ENCODE peak calls at places on chromosomes 7 and 10, in eight cellular contexts. J is NB4, O is RWPE1, Q is fibroblast of mammary gland, G is HuH-7.5, W is NCI-H2029, M is LHCN-M2, U is cardiac muscle cell. E is an unnamed sample.

GRCh38 chr7:140062118-140062527 is 628 bp downstream of the PARP12 start:
- DNase-seq in J (peak; percentile 67), O (no peak), Q (no peak), G (no peak), W (peak; percentile 40), M (no peak), U (peak; percentile 9), E (no peak)

GRCh38 chr10:27747096-27747451 is 1.5 kb upstream of the MKX start:
- DNase-seq in J (no peak), O (no peak), Q (no peak), G (no peak), W (no peak), M (no peak), U (no peak), E (no peak)

GRCh38 chr7:101373812-101374612 is 11.3 kb downstream of the COL26A1 start:
- DNase-seq in J (no peak), O (no peak), Q (no peak), G (no peak), W (no peak), M (no peak), U (no peak), E (peak; percentile 25)

GRCh38 chr7:151408839-151409554 is 841 bp downstream of the WDR86 start:
- DNase-seq in J (peak; percentile 57), O (no peak), Q (peak; percentile 15), G (no peak), W (peak; percentile 47), M (no peak), U (peak; percentile 80), E (no peak)

GRCh38 chr7:50807026-50807730 is 24.5 kb upstream of the GRB10 start:
- DNase-seq in J (no peak), O (no peak), Q (no peak), G (no peak), W (no peak), M (peak; percentile 70), U (no peak), E (no peak)

GRCh38 chr7:131302876-131303707 is 24.6 kb upstream of the MKLN1 start:
- DNase-seq in J (no peak), O (peak; percentile 35), Q (peak; percentile 37), G (no peak), W (peak; percentile 37), M (no peak), U (peak; percentile 29), E (no peak)

GRCh38 chr7:116954443-116954838 is 1.1 kb downstream of the ST7 start:
- DNase-seq in J (no peak), O (no peak), Q (no peak), G (no peak), W (no peak), M (no peak), U (no peak), E (no peak)

GRCh38 chr10:103547391-103547946 is 54.0 kb downstream of the NEURL1 start:
- DNase-seq in J (no peak), O (no peak), Q (no peak), G (no peak), W (no peak), M (no peak), U (no peak), E (no peak)

GRCh38 chr7:90626011-90626410 is 29.9 kb downstream of the CDK14 start:
- DNase-seq in J (no peak), O (peak; percentile 23), Q (peak; percentile 51), G (no peak), W (no peak), M (peak; percentile 61), U (peak; percentile 76), E (peak; percentile 36)

GRCh38 chr10:2529945-2530344 is 537.4 kb upstream of the PFKP start:
- DNase-seq in J (no peak), O (no peak), Q (no peak), G (no peak), W (no peak), M (no peak), U (no peak), E (no peak)

GRCh38 chr7:90172121-90172520 is 17.9 kb downstream of the STEAP1 start:
- DNase-seq in J (no peak), O (no peak), Q (no peak), G (no peak), W (no peak), M (no peak), U (no peak), E (no peak)

GRCh38 chr10:98486421-98486820 is 39.7 kb upstream of the HPS1 start:
- DNase-seq in J (no peak), O (no peak), Q (peak; percentile 87), G (no peak), W (no peak), M (peak; percentile 35), U (peak; percentile 43), E (peak; percentile 87)

GRCh38 chr10:91540714-91541113 is 92.2 kb downstream of the PPP1R3C start:
- DNase-seq in J (no peak), O (no peak), Q (peak; percentile 76), G (no peak), W (no peak), M (peak; percentile 47), U (peak; percentile 62), E (peak; percentile 61)

GRCh38 chr7:43905209-43905946 is 1.0 kb downstream of the URGCP start:
- DNase-seq in J (no peak), O (peak; percentile 76), Q (peak; percentile 52), G (peak; percentile 80), W (no peak), M (peak; percentile 49), U (no peak), E (peak; percentile 62)

GRCh38 chr10:93445097-93445960 is 36.8 kb downstream of the MYOF start:
- DNase-seq in J (no peak), O (peak; percentile 97), Q (peak; percentile 93), G (peak; percentile 73), W (peak; percentile 92), M (peak; percentile 99), U (peak; percentile 99), E (peak; percentile 95)

GRCh38 chr7:77433901-77434300 is 17.8 kb upstream of the GSAP start:
- DNase-seq in J (no peak), O (no peak), Q (no peak), G (no peak), W (no peak), M (no peak), U (no peak), E (no peak)

GRCh38 chr7:140581411-140581810 is 59.2 kb downstream of the DENND2A start:
- DNase-seq in J (no peak), O (no peak), Q (no peak), G (no peak), W (no peak), M (no peak), U (no peak), E (no peak)

GRCh38 chr10:85613391-85613790 is 753.2 kb downstream of the GRID1 start:
- DNase-seq in J (no peak), O (no peak), Q (no peak), G (no peak), W (no peak), M (no peak), U (no peak), E (no peak)

GRCh38 chr7:2990949-2991470 is 52.7 kb downstream of the CARD11 start:
- DNase-seq in J (no peak), O (no peak), Q (no peak), G (no peak), W (no peak), M (no peak), U (no peak), E (no peak)

GRCh38 chr10:1595242-1595600 is 142.1 kb downstream of the ADARB2 start:
- DNase-seq in J (no peak), O (no peak), Q (no peak), G (no peak), W (no peak), M (no peak), U (no peak), E (no peak)

GRCh38 chr10:73956476-73957338 is 41.2 kb upstream of the VCL start:
- DNase-seq in J (peak; percentile 92), O (no peak), Q (no peak), G (no peak), W (no peak), M (peak; percentile 80), U (peak; percentile 53), E (no peak)

GRCh38 chr7:74429153-74429747 is 24.5 kb upstream of the GTF2IRD1 start:
- DNase-seq in J (peak; percentile 72), O (no peak), Q (peak; percentile 43), G (no peak), W (no peak), M (peak; percentile 75), U (peak; percentile 83), E (peak; percentile 60)

GRCh38 chr7:153943428-153944370 is 108.5 kb upstream of the DPP6 start:
- DNase-seq in J (no peak), O (no peak), Q (no peak), G (no peak), W (no peak), M (no peak), U (no peak), E (no peak)

GRCh38 chr10:27884185-27884630 is 114.7 kb downstream of the ODAD2 start:
- DNase-seq in J (no peak), O (no peak), Q (no peak), G (no peak), W (no peak), M (no peak), U (no peak), E (no peak)

GRCh38 chr7:4610768-4611467 is 71.2 kb upstream of the FOXK1 start:
- DNase-seq in J (peak; percentile 81), O (peak; percentile 74), Q (peak; percentile 75), G (peak; percentile 60), W (peak; percentile 57), M (peak; percentile 66), U (peak; percentile 79), E (peak; percentile 68)

GRCh38 chr10:104906112-104906511 is 265.0 kb downstream of the SORCS3 start:
- DNase-seq in J (no peak), O (no peak), Q (no peak), G (no peak), W (no peak), M (no peak), U (no peak), E (no peak)

GRCh38 chr10:24784923-24785322 is 61.2 kb upstream of the ARHGAP21 start:
- DNase-seq in J (no peak), O (peak; percentile 38), Q (no peak), G (no peak), W (no peak), M (no peak), U (no peak), E (no peak)

GRCh38 chr7:1946461-1947450 is 276.7 kb downstream of the ELFN1 start:
- DNase-seq in J (no peak), O (no peak), Q (no peak), G (no peak), W (no peak), M (no peak), U (no peak), E (no peak)

GRCh38 chr7:84701524-84702306 is 485.1 kb downstream of the SEMA3D start:
- DNase-seq in J (no peak), O (no peak), Q (peak; percentile 87), G (no peak), W (no peak), M (peak; percentile 98), U (peak; percentile 94), E (peak; percentile 13)

GRCh38 chr7:157751951-157752673 is 415.3 kb downstream of the DNAJB6 start:
- DNase-seq in J (no peak), O (no peak), Q (no peak), G (no peak), W (no peak), M (no peak), U (no peak), E (no peak)

GRCh38 chr7:116998567-116998966 is 45.3 kb downstream of the ST7 start:
- DNase-seq in J (no peak), O (no peak), Q (no peak), G (no peak), W (no peak), M (no peak), U (no peak), E (no peak)

GRCh38 chr10:118956253-118957140 is 73.0 kb upstream of the NANOS1 start:
- DNase-seq in J (no peak), O (no peak), Q (no peak), G (no peak), W (no peak), M (no peak), U (no peak), E (no peak)

GRCh38 chr7:88927-89921 is 103.1 kb upstream of the FAM20C start:
- DNase-seq in J (peak; percentile 96), O (peak; percentile 86), Q (peak; percentile 98), G (no peak), W (no peak), M (peak; percentile 100), U (peak; percentile 94), E (peak; percentile 93)

GRCh38 chr7:2830609-2831376 is 13.3 kb downstream of the GNA12 start:
- DNase-seq in J (no peak), O (no peak), Q (no peak), G (no peak), W (no peak), M (no peak), U (peak; percentile 58), E (no peak)